ENCODE peak calls at places on chromosomes 2 and 18, in seven cellular contexts. U, S, N, L, W, X and R are unnamed samples.

GRCh38 chr2:88543541-88544057 is 83.7 kb downstream of the EIF2AK3 start:
- DNase-seq in U (no peak), S (no peak), N (no peak), L (no peak), W (no peak), X (no peak), R (no peak)

GRCh38 chr2:240245184-240245583 is 104.7 kb upstream of the OTOS start:
- DNase-seq in U (no peak), S (no peak), N (no peak), L (no peak), W (no peak), X (no peak), R (no peak)

GRCh38 chr2:239275871-239276812 is 124.7 kb downstream of the HDAC4 start:
- DNase-seq in U (no peak), S (no peak), N (peak; percentile 89), L (no peak), W (no peak), X (peak; percentile 76), R (peak; percentile 92)

GRCh38 chr2:75582840-75583239 is 22.1 kb upstream of the EVA1A start:
- DNase-seq in U (no peak), S (no peak), N (peak; percentile 43), L (no peak), W (no peak), X (no peak), R (no peak)

GRCh38 chr2:64517511-64517884 is 6.6 kb upstream of the AFTPH start:
- DNase-seq in U (no peak), S (no peak), N (no peak), L (no peak), W (no peak), X (no peak), R (no peak)

GRCh38 chr18:24189007-24189528 is 50.2 kb downstream of the CABYR start:
- DNase-seq in U (no peak), S (no peak), N (no peak), L (no peak), W (no peak), X (peak; percentile 34), R (no peak)

GRCh38 chr2:198757069-198757468 is 700.7 kb downstream of the SATB2 start:
- DNase-seq in U (no peak), S (no peak), N (no peak), L (no peak), W (no peak), X (no peak), R (no peak)

GRCh38 chr2:120729410-120730052 is 6.1 kb upstream of the GLI2 start:
- DNase-seq in U (no peak), S (peak; percentile 73), N (peak; percentile 81), L (no peak), W (peak; percentile 80), X (peak; percentile 84), R (peak; percentile 84)

GRCh38 chr18:58369616-58370015 is 259.3 kb downstream of the ALPK2 start:
- DNase-seq in U (no peak), S (no peak), N (no peak), L (no peak), W (no peak), X (no peak), R (no peak)

GRCh38 chr2:36456227-36456788 is 100.7 kb downstream of the CRIM1 start:
- DNase-seq in U (no peak), S (peak; percentile 72), N (peak; percentile 76), L (no peak), W (no peak), X (peak; percentile 86), R (peak; percentile 73)